ENCODE peak calls at places on chromosomes 12 and 14, in six cellular contexts. One of them, this sample, is unnamed.

GRCh38 chr12:6200266-6201198 is at the start of gene CD9:
- DNase-seq in mesendoderm: peak; percentile 68
- DNase-seq in GM23248: peak; percentile 58
- DNase-seq in NT2/D1: no peak
- DNase-seq in PC-3: peak; percentile 67
- DNase-seq in fibroblast of lung: no peak
- DNase-seq in this sample: peak; percentile 79

GRCh38 chr12:79769189-79769859 is 78.6 kb upstream of the PAWR start:
- DNase-seq in mesendoderm: no peak
- DNase-seq in NT2/D1: no peak
- DNase-seq in fibroblast of lung: no peak
- DNase-seq in PC-3: no peak
- DNase-seq in GM23248: no peak
- DNase-seq in this sample: no peak

GRCh38 chr14:31075144-31075543 is 49.0 kb upstream of the STRN3 start:
- DNase-seq in fibroblast of lung: no peak
- DNase-seq in mesendoderm: no peak
- DNase-seq in GM23248: no peak
- DNase-seq in PC-3: no peak
- DNase-seq in NT2/D1: no peak
- DNase-seq in this sample: no peak

GRCh38 chr14:92586001-92586947 is 72.7 kb downstream of the RIN3 start:
- DNase-seq in PC-3: peak; percentile 77
- DNase-seq in NT2/D1: no peak
- DNase-seq in fibroblast of lung: peak; percentile 99
- DNase-seq in GM23248: peak; percentile 93
- DNase-seq in mesendoderm: no peak
- DNase-seq in this sample: no peak

GRCh38 chr12:4780624-4781023 is 60.4 kb downstream of the GALNT8 start:
- DNase-seq in mesendoderm: no peak
- DNase-seq in PC-3: no peak
- DNase-seq in GM23248: no peak
- DNase-seq in NT2/D1: no peak
- DNase-seq in fibroblast of lung: no peak
- DNase-seq in this sample: peak; percentile 40

GRCh38 chr14:99232406-99233214 is 39.4 kb downstream of the BCL11B start:
- DNase-seq in GM23248: no peak
- DNase-seq in mesendoderm: no peak
- DNase-seq in NT2/D1: no peak
- DNase-seq in fibroblast of lung: no peak
- DNase-seq in PC-3: no peak
- DNase-seq in this sample: no peak

GRCh38 chr14:72780771-72781170 is 113.1 kb downstream of the DPF3 start:
- DNase-seq in PC-3: no peak
- DNase-seq in mesendoderm: no peak
- DNase-seq in GM23248: peak; percentile 85
- DNase-seq in fibroblast of lung: peak; percentile 80
- DNase-seq in NT2/D1: no peak
- DNase-seq in this sample: no peak

GRCh38 chr12:130606245-130606644 is 109.9 kb downstream of the RIMBP2 start:
- DNase-seq in mesendoderm: no peak
- DNase-seq in fibroblast of lung: no peak
- DNase-seq in PC-3: no peak
- DNase-seq in NT2/D1: no peak
- DNase-seq in GM23248: no peak
- DNase-seq in this sample: peak; percentile 42

GRCh38 chr14:23640524-23641141 is 4.5 kb downstream of the DHRS2 start:
- DNase-seq in PC-3: peak; percentile 72
- DNase-seq in fibroblast of lung: peak; percentile 67
- DNase-seq in mesendoderm: peak; percentile 43
- DNase-seq in NT2/D1: no peak
- DNase-seq in GM23248: peak; percentile 63
- DNase-seq in this sample: peak; percentile 53

GRCh38 chr12:68334136-68334535 is 2.0 kb upstream of the MDM1 start:
- DNase-seq in mesendoderm: peak; percentile 43
- DNase-seq in NT2/D1: no peak
- DNase-seq in fibroblast of lung: no peak
- DNase-seq in PC-3: peak; percentile 28
- DNase-seq in GM23248: no peak
- DNase-seq in this sample: peak; percentile 73

GRCh38 chr14:89469210-89470198 is 52.5 kb upstream of the FOXN3 start:
- DNase-seq in mesendoderm: no peak
- DNase-seq in NT2/D1: no peak
- DNase-seq in PC-3: no peak
- DNase-seq in GM23248: no peak
- DNase-seq in fibroblast of lung: no peak
- DNase-seq in this sample: no peak

GRCh38 chr12:52534482-52534881 is 14.3 kb upstream of the KRT5 start:
- DNase-seq in mesendoderm: no peak
- DNase-seq in fibroblast of lung: no peak
- DNase-seq in PC-3: peak; percentile 20
- DNase-seq in NT2/D1: no peak
- DNase-seq in GM23248: no peak
- DNase-seq in this sample: no peak

GRCh38 chr12:106227641-106228319 is 20.0 kb downstream of the CKAP4 start:
- DNase-seq in NT2/D1: no peak
- DNase-seq in fibroblast of lung: peak; percentile 28
- DNase-seq in GM23248: peak; percentile 58
- DNase-seq in mesendoderm: no peak
- DNase-seq in PC-3: peak; percentile 65
- DNase-seq in this sample: peak; percentile 48

GRCh38 chr12:91377456-91377855 is 194.8 kb upstream of the DCN start:
- DNase-seq in NT2/D1: no peak
- DNase-seq in GM23248: peak; percentile 29
- DNase-seq in PC-3: no peak
- DNase-seq in mesendoderm: no peak
- DNase-seq in fibroblast of lung: no peak
- DNase-seq in this sample: no peak

GRCh38 chr12:7219599-7220243 is 30.2 kb downstream of the PEX5 start:
- DNase-seq in NT2/D1: peak; percentile 96
- DNase-seq in GM23248: peak; percentile 84
- DNase-seq in mesendoderm: peak; percentile 85
- DNase-seq in fibroblast of lung: peak; percentile 82
- DNase-seq in PC-3: peak; percentile 74
- DNase-seq in this sample: peak; percentile 91

GRCh38 chr12:116125981-116126566 is 151.4 kb downstream of the MED13L start:
- DNase-seq in fibroblast of lung: peak; percentile 42
- DNase-seq in mesendoderm: no peak
- DNase-seq in NT2/D1: no peak
- DNase-seq in PC-3: no peak
- DNase-seq in GM23248: peak; percentile 67
- DNase-seq in this sample: peak; percentile 62
- H3K4me1 ChIP-seq in fibroblast of lung: peaks cover 12% of the 10 kb centered on the region
- H3K4me1 ChIP-seq in mesendoderm: peaks cover 10% of the 10 kb centered on the region
- H3K4me1 ChIP-seq in NT2/D1: no peaks in the 10 kb centered on the region
- H3K4me1 ChIP-seq in PC-3: peaks cover 41% of the 10 kb centered on the region
- H3K4me1 ChIP-seq in GM23248: peaks cover 76% of the 10 kb centered on the region
- H3K4me1 ChIP-seq in this sample: peaks cover 13% of the 10 kb centered on the region

GRCh38 chr12:110366474-110367208 is 36.9 kb downstream of the ANAPC7 start:
- DNase-seq in fibroblast of lung: no peak
- DNase-seq in PC-3: no peak
- DNase-seq in GM23248: no peak
- DNase-seq in mesendoderm: no peak
- DNase-seq in NT2/D1: no peak
- DNase-seq in this sample: no peak
- H3K9ac ChIP-seq in fibroblast of lung: no peak overlapping the region
- H3K9ac ChIP-seq in PC-3: no peak overlapping the region
- H3K9ac ChIP-seq in GM23248: no peak overlapping the region
- H3K9ac ChIP-seq in mesendoderm: no peak overlapping the region
- H3K9ac ChIP-seq in NT2/D1: no peak overlapping the region
- H3K9ac ChIP-seq in this sample: no peak overlapping the region

DNA sequence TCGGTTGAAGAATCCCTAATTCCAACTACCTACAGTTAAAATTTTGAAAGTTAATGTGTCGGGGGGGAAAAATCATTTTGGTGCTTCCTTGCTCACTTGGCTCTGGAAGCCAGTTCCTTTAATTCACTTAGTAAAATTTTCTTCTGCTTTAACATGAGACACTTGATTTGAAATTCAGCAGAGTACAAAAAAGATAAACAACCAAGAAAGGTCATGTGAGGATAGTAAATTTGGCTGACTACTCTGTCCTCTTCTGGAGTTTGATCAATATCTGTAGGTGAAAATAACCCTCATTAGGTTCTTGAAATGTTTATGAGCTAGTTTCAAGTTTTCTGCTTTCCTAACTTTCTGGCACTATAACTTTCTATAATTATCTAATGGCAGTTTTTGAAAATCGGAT is 43.4 kb downstream of the KCNJ8 start:
- DNase-seq in PC-3: no peak
- DNase-seq in NT2/D1: no peak
- DNase-seq in mesendoderm: no peak
- DNase-seq in fibroblast of lung: no peak
- DNase-seq in GM23248: no peak
- DNase-seq in this sample: no peak
- H3K4me3 ChIP-seq in PC-3: no peak overlapping the region
- H3K4me3 ChIP-seq in NT2/D1: no peak overlapping the region
- H3K4me3 ChIP-seq in mesendoderm: no peak overlapping the region
- H3K4me3 ChIP-seq in fibroblast of lung: no peak overlapping the region
- H3K4me3 ChIP-seq in GM23248: no peak overlapping the region
- H3K4me3 ChIP-seq in this sample: no peak overlapping the region

GRCh38 chr14:95536036-95536577 is 1.3 kb downstream of the GLRX5 start:
- DNase-seq in NT2/D1: no peak
- DNase-seq in mesendoderm: no peak
- DNase-seq in GM23248: no peak
- DNase-seq in fibroblast of lung: no peak
- DNase-seq in PC-3: no peak
- DNase-seq in this sample: peak; percentile 55

GRCh38 chr14:95533391-95533821 is 1.4 kb upstream of the GLRX5 start:
- DNase-seq in NT2/D1: no peak
- DNase-seq in mesendoderm: peak; percentile 44
- DNase-seq in GM23248: peak; percentile 83
- DNase-seq in fibroblast of lung: peak; percentile 58
- DNase-seq in PC-3: peak; percentile 30
- DNase-seq in this sample: peak; percentile 54

GRCh38 chr14:95535226-95536021 is 574 bp downstream of the GLRX5 start:
- DNase-seq in PC-3: no peak
- DNase-seq in NT2/D1: no peak
- DNase-seq in mesendoderm: peak; percentile 42
- DNase-seq in GM23248: peak; percentile 59
- DNase-seq in fibroblast of lung: no peak
- DNase-seq in this sample: no peak

GRCh38 chr14:95534299-95535225 is at the start of gene GLRX5:
- DNase-seq in mesendoderm: peak; percentile 100
- DNase-seq in GM23248: peak; percentile 99
- DNase-seq in PC-3: peak; percentile 99
- DNase-seq in fibroblast of lung: peak; percentile 100
- DNase-seq in NT2/D1: peak; percentile 97
- DNase-seq in this sample: peak; percentile 99

GRCh38 chr14:95533822-95534221 is 1.0 kb upstream of the GLRX5 start:
- DNase-seq in GM23248: peak; percentile 58
- DNase-seq in fibroblast of lung: no peak
- DNase-seq in PC-3: no peak
- DNase-seq in mesendoderm: peak; percentile 26
- DNase-seq in NT2/D1: no peak
- DNase-seq in this sample: peak; percentile 44
- H3K4me1 ChIP-seq in GM23248: peaks cover 54% of the 10 kb centered on the region
- H3K4me1 ChIP-seq in fibroblast of lung: peaks cover 14% of the 10 kb centered on the region
- H3K4me1 ChIP-seq in PC-3: peaks cover 46% of the 10 kb centered on the region
- H3K4me1 ChIP-seq in mesendoderm: peaks cover 6% of the 10 kb centered on the region
- H3K4me1 ChIP-seq in NT2/D1: no peaks in the 10 kb centered on the region
- H3K4me1 ChIP-seq in this sample: peaks cover 3% of the 10 kb centered on the region

GRCh38 chr12:128190052-128190451 is 76.9 kb upstream of the TMEM132C start:
- DNase-seq in NT2/D1: no peak
- DNase-seq in GM23248: no peak
- DNase-seq in PC-3: no peak
- DNase-seq in mesendoderm: no peak
- DNase-seq in fibroblast of lung: no peak
- DNase-seq in this sample: no peak
- H3K9ac ChIP-seq in NT2/D1: peak overlapping the region; percentile 9
- H3K9ac ChIP-seq in GM23248: no peak overlapping the region
- H3K9ac ChIP-seq in PC-3: no peak overlapping the region
- H3K9ac ChIP-seq in mesendoderm: no peak overlapping the region
- H3K9ac ChIP-seq in fibroblast of lung: no peak overlapping the region
- H3K9ac ChIP-seq in this sample: no peak overlapping the region